ENCODE peak calls at places on chromosomes 7 and 10, in five cellular contexts. One of them, this sample, is unnamed.

GRCh38 chr10:26805567-26806245 is 55.1 kb downstream of the ABI1 start:
- DNase-seq in NB4: no peak
- DNase-seq in Panc1: no peak
- DNase-seq in lung: no peak
- DNase-seq in ovary: no peak
- DNase-seq in this sample: no peak

GRCh38 chr10:131435760-131436448 is 124.4 kb upstream of the TCERG1L start:
- DNase-seq in NB4: no peak
- DNase-seq in ovary: no peak
- DNase-seq in Panc1: no peak
- DNase-seq in lung: no peak
- DNase-seq in this sample: no peak

GRCh38 chr7:151063212-151063561 is 3.8 kb downstream of the SLC4A2 start:
- DNase-seq in ovary: peak
- DNase-seq in lung: no peak
- DNase-seq in Panc1: no peak
- DNase-seq in NB4: no peak
- DNase-seq in this sample: no peak

GRCh38 chr10:111112333-111112732 is 35.5 kb downstream of the ADRA2A start:
- DNase-seq in ovary: no peak
- DNase-seq in lung: no peak
- DNase-seq in NB4: no peak
- DNase-seq in Panc1: no peak
- DNase-seq in this sample: no peak

GRCh38 chr7:108813247-108814014 is 243.8 kb downstream of the DNAJB9 start:
- DNase-seq in NB4: no peak
- DNase-seq in ovary: no peak
- DNase-seq in lung: no peak
- DNase-seq in Panc1: no peak
- DNase-seq in this sample: no peak

GRCh38 chr10:49083256-49083655 is 32.1 kb downstream of the VSTM4 start:
- DNase-seq in Panc1: no peak
- DNase-seq in ovary: peak
- DNase-seq in lung: no peak
- DNase-seq in NB4: no peak
- DNase-seq in this sample: no peak

GRCh38 chr10:93993782-93994668 is at the start of gene PLCE1:
- DNase-seq in ovary: peak
- DNase-seq in Panc1: no peak
- DNase-seq in NB4: no peak
- DNase-seq in lung: peak
- DNase-seq in this sample: peak

GRCh38 chr10:19843487-19843886 is 27.3 kb downstream of the PLXDC2 start:
- DNase-seq in Panc1: no peak
- DNase-seq in ovary: no peak
- DNase-seq in lung: no peak
- DNase-seq in NB4: no peak
- DNase-seq in this sample: no peak

GRCh38 chr7:37656913-37657530 is 26.5 kb upstream of the GPR141 start:
- DNase-seq in ovary: no peak
- DNase-seq in lung: no peak
- DNase-seq in NB4: peak
- DNase-seq in Panc1: no peak
- DNase-seq in this sample: peak

GRCh38 chr10:21721000-21721670 is 187.1 kb downstream of the MLLT10 start:
- DNase-seq in NB4: no peak
- DNase-seq in Panc1: no peak
- DNase-seq in lung: no peak
- DNase-seq in ovary: no peak
- DNase-seq in this sample: no peak

GRCh38 chr7:101124376-101125056 is 2.4 kb upstream of the SERPINE1 start:
- DNase-seq in Panc1: no peak
- DNase-seq in NB4: peak
- DNase-seq in ovary: no peak
- DNase-seq in lung: no peak
- DNase-seq in this sample: no peak

GRCh38 chr10:13956826-13957225 is 370.1 kb downstream of the PRPF18 start:
- DNase-seq in Panc1: no peak
- DNase-seq in ovary: peak
- DNase-seq in lung: peak
- DNase-seq in NB4: no peak
- DNase-seq in this sample: no peak

GRCh38 chr10:48623607-48624132 is 18.8 kb upstream of the ARHGAP22 start:
- DNase-seq in ovary: no peak
- DNase-seq in Panc1: no peak
- DNase-seq in NB4: no peak
- DNase-seq in lung: no peak
- DNase-seq in this sample: no peak

GRCh38 chr7:151896486-151896885 is 19.6 kb upstream of the PRKAG2 start:
- DNase-seq in Panc1: no peak
- DNase-seq in ovary: no peak
- DNase-seq in lung: no peak
- DNase-seq in NB4: no peak
- DNase-seq in this sample: no peak

GRCh38 chr7:3206771-3207191 is 94.3 kb upstream of the SDK1 start:
- DNase-seq in Panc1: no peak
- DNase-seq in lung: no peak
- DNase-seq in ovary: no peak
- DNase-seq in NB4: no peak
- DNase-seq in this sample: no peak

GRCh38 chr10:103145046-103145445 is 48.0 kb downstream of the NT5C2 start:
- DNase-seq in lung: no peak
- DNase-seq in Panc1: no peak
- DNase-seq in ovary: no peak
- DNase-seq in NB4: no peak
- DNase-seq in this sample: no peak

GRCh38 chr10:99859585-99859984 is 77.1 kb downstream of the ABCC2 start:
- DNase-seq in NB4: peak
- DNase-seq in Panc1: no peak
- DNase-seq in ovary: no peak
- DNase-seq in lung: no peak
- DNase-seq in this sample: peak

GRCh38 chr7:139647085-139647484 is 123.6 kb downstream of the CLEC2L start:
- DNase-seq in ovary: no peak
- DNase-seq in NB4: no peak
- DNase-seq in Panc1: no peak
- DNase-seq in lung: no peak
- DNase-seq in this sample: peak

GRCh38 chr7:98354511-98355249 is 46.2 kb downstream of the BAIAP2L1 start:
- DNase-seq in NB4: no peak
- DNase-seq in Panc1: peak
- DNase-seq in ovary: no peak
- DNase-seq in lung: peak
- DNase-seq in this sample: no peak

GRCh38 chr10:48518926-48519730 is 85.7 kb downstream of the ARHGAP22 start:
- DNase-seq in lung: no peak
- DNase-seq in NB4: no peak
- DNase-seq in ovary: no peak
- DNase-seq in Panc1: no peak
- DNase-seq in this sample: no peak

GRCh38 chr7:115352375-115352774 is 430.5 kb downstream of the MDFIC start:
- DNase-seq in Panc1: no peak
- DNase-seq in ovary: no peak
- DNase-seq in NB4: no peak
- DNase-seq in lung: no peak
- DNase-seq in this sample: no peak

GRCh38 chr10:126734957-126735356 is 64.5 kb upstream of the C10orf90 start:
- DNase-seq in lung: no peak
- DNase-seq in Panc1: no peak
- DNase-seq in ovary: no peak
- DNase-seq in NB4: no peak
- DNase-seq in this sample: no peak

GRCh38 chr7:102077081-102077480 is 209.6 kb upstream of the SH2B2 start:
- DNase-seq in NB4: peak
- DNase-seq in lung: no peak
- DNase-seq in ovary: no peak
- DNase-seq in Panc1: no peak
- DNase-seq in this sample: peak

GRCh38 chr7:45654341-45654740 is 80.2 kb downstream of the ADCY1 start:
- DNase-seq in lung: no peak
- DNase-seq in Panc1: no peak
- DNase-seq in ovary: no peak
- DNase-seq in NB4: no peak
- DNase-seq in this sample: no peak

GRCh38 chr7:90409667-90410066 is 6.4 kb downstream of the CLDN12 start:
- DNase-seq in Panc1: no peak
- DNase-seq in NB4: no peak
- DNase-seq in lung: no peak
- DNase-seq in ovary: no peak
- DNase-seq in this sample: no peak

GRCh38 chr7:137986252-137987010 is 15.5 kb downstream of the CREB3L2 start:
- DNase-seq in NB4: no peak
- DNase-seq in lung: no peak
- DNase-seq in Panc1: no peak
- DNase-seq in ovary: peak
- DNase-seq in this sample: peak

GRCh38 chr10:111146025-111146640 is 69.3 kb downstream of the ADRA2A start:
- DNase-seq in NB4: no peak
- DNase-seq in lung: no peak
- DNase-seq in Panc1: no peak
- DNase-seq in ovary: peak
- DNase-seq in this sample: no peak

GRCh38 chr10:19014034-19014433 is 34.6 kb upstream of the MALRD1 start:
- DNase-seq in NB4: no peak
- DNase-seq in Panc1: no peak
- DNase-seq in lung: no peak
- DNase-seq in ovary: no peak
- DNase-seq in this sample: no peak

GRCh38 chr7:30142710-30143109 is 7.9 kb downstream of the MTURN start:
- DNase-seq in Panc1: no peak
- DNase-seq in ovary: no peak
- DNase-seq in lung: peak
- DNase-seq in NB4: no peak
- DNase-seq in this sample: no peak

GRCh38 chr7:121500659-121501058 is 104.6 kb upstream of the FAM3C start:
- DNase-seq in lung: no peak
- DNase-seq in ovary: no peak
- DNase-seq in Panc1: no peak
- DNase-seq in NB4: no peak
- DNase-seq in this sample: no peak
- H3K4me3 ChIP-seq in lung: no peak
- H3K4me3 ChIP-seq in ovary: no peak
- H3K4me3 ChIP-seq in Panc1: no peak
- H3K4me3 ChIP-seq in NB4: no peak
- H3K4me3 ChIP-seq in this sample: no peak

GRCh38 chr7:131506597-131506996 is 49.8 kb downstream of the PODXL start:
- DNase-seq in Panc1: no peak
- DNase-seq in NB4: no peak
- DNase-seq in lung: no peak
- DNase-seq in ovary: no peak
- DNase-seq in this sample: no peak
- TF ChIP-seq CTCF in Panc1: peak
- TF ChIP-seq CTCF in NB4: no peak
- TF ChIP-seq CTCF in lung: no peak
- TF ChIP-seq CTCF in ovary: no peak
- TF ChIP-seq CTCF in this sample: no peak

GRCh38 chr7:157612664-157613561 is 276.1 kb downstream of the DNAJB6 start:
- DNase-seq in NB4: peak
- DNase-seq in Panc1: no peak
- DNase-seq in lung: no peak
- DNase-seq in ovary: peak
- DNase-seq in this sample: no peak
- H3K4me3 ChIP-seq in NB4: peak
- H3K4me3 ChIP-seq in Panc1: no peak
- H3K4me3 ChIP-seq in lung: peak
- H3K4me3 ChIP-seq in ovary: peak
- H3K4me3 ChIP-seq in this sample: no peak

GRCh38 chr7:55230014-55230413 is 135.1 kb upstream of the LANCL2 start:
- DNase-seq in NB4: no peak
- DNase-seq in ovary: no peak
- DNase-seq in Panc1: no peak
- DNase-seq in lung: no peak
- DNase-seq in this sample: no peak

GRCh38 chr7:55235115-55235514 is 130.0 kb upstream of the LANCL2 start:
- DNase-seq in ovary: no peak
- DNase-seq in NB4: no peak
- DNase-seq in Panc1: no peak
- DNase-seq in lung: no peak
- DNase-seq in this sample: peak

GRCh38 chr7:55234408-55234807 is 130.7 kb upstream of the LANCL2 start:
- DNase-seq in lung: no peak
- DNase-seq in Panc1: no peak
- DNase-seq in NB4: no peak
- DNase-seq in ovary: no peak
- DNase-seq in this sample: no peak

GRCh38 chr7:55233001-55233400 is 132.1 kb upstream of the LANCL2 start:
- DNase-seq in Panc1: no peak
- DNase-seq in ovary: no peak
- DNase-seq in lung: no peak
- DNase-seq in NB4: no peak
- DNase-seq in this sample: no peak

DNA sequence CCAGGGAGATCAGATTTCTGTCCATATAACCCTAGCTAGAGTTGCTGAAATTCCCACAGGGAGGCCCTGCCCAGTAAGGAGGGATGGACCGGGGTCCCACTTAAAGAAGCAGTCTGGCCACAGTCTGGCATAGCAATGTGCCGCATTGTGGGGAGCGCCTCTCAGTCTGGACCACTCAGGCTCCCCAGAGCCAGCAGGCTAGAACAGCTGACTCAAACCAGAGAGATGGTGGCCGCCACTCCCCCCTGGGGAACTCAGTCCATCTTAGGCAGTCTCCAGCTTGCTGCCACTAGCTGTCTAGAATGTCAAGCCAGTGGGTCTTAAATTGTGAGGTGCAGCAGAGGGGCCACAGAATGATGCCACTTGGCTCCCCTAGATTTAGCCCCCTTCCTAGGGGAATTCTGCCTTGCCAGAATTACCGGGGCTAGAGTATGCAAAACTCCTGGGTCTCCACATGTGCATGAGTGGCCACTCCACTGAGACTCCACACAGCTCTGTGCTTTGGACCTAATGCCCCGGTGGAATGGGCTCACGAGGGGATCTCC is 133.3 kb upstream of the LANCL2 start:
- DNase-seq in ovary: no peak
- DNase-seq in lung: no peak
- DNase-seq in Panc1: no peak
- DNase-seq in NB4: no peak
- DNase-seq in this sample: no peak
- TF ChIP-seq CTCF in ovary: no peak
- TF ChIP-seq CTCF in lung: no peak
- TF ChIP-seq CTCF in Panc1: no peak
- TF ChIP-seq CTCF in NB4: no peak
- TF ChIP-seq CTCF in this sample: no peak

GRCh38 chr7:24283900-24284698 is at the start of gene NPY:
- DNase-seq in NB4: no peak
- DNase-seq in ovary: no peak
- DNase-seq in Panc1: no peak
- DNase-seq in lung: no peak
- DNase-seq in this sample: peak
- H3K4me3 ChIP-seq in NB4: no peak
- H3K4me3 ChIP-seq in ovary: no peak
- H3K4me3 ChIP-seq in Panc1: peak
- H3K4me3 ChIP-seq in lung: no peak
- H3K4me3 ChIP-seq in this sample: peak

DNA sequence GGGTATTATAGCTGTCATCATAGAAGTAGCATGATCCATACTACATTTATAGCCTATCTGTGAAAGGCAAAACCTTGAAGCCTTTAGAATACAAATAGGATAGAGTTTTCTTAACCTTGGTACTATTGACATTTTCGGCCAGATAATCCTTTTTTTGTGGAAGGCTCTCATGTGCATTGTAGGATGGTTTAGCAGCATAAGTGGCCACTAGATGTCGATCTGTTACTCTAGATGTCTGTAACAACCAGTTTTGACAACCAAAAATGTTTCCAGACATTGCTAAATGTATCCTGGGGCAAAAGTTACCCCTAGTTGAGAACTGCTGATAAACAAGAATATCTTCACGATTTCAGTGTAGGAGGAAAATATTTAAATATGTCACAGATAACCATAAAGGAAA is 319.4 kb upstream of the GALNT17 start:
- DNase-seq in Panc1: no peak
- DNase-seq in lung: no peak
- DNase-seq in NB4: no peak
- DNase-seq in ovary: no peak
- DNase-seq in this sample: no peak
- TF ChIP-seq CTCF in Panc1: peak
- TF ChIP-seq CTCF in lung: no peak
- TF ChIP-seq CTCF in NB4: peak
- TF ChIP-seq CTCF in ovary: no peak
- TF ChIP-seq CTCF in this sample: peak